ENCODE peak calls at places on chromosomes 6 and 20, in six cellular contexts. M is A549, E is HepG2, H is suprapubic skin, I is ascending aorta, P is uterus. S is an unnamed sample.

GRCh38 chr6:21738180-21739094 is 144.9 kb downstream of the SOX4 start:
- DNase-seq in M (peak), E (no peak), H (no peak), I (no peak), P (no peak), S (no peak)

GRCh38 chr6:126077810-126078791 is 91.8 kb downstream of the TRMT11 start:
- DNase-seq in M (no peak), E (no peak), H (no peak), I (peak), P (peak), S (no peak)

GRCh38 chr20:51541189-51542032 is 1.1 kb downstream of the NFATC2 start:
- DNase-seq in M (no peak), E (peak), H (peak), I (peak), P (peak), S (no peak)

GRCh38 chr20:29301624-29302259 is 1955.7 kb upstream of the DEFB115 start:
- DNase-seq in M (no peak), E (no peak), H (no peak), I (no peak), P (no peak), S (no peak)

GRCh38 chr6:37049990-37050853 is 44.8 kb downstream of the FGD2 start:
- DNase-seq in M (no peak), E (no peak), H (no peak), I (peak), P (no peak), S (no peak)

GRCh38 chr20:23446505-23446904 is 6.2 kb downstream of the CST11 start:
- DNase-seq in M (peak), E (peak), H (no peak), I (no peak), P (peak), S (no peak)

GRCh38 chr20:33053291-33054106 is at the start of gene BPIFB3:
- DNase-seq in M (no peak), E (no peak), H (no peak), I (no peak), P (no peak), S (no peak)

GRCh38 chr20:9615766-9616454 is 101.5 kb downstream of the LAMP5 start:
- DNase-seq in M (no peak), E (no peak), H (no peak), I (no peak), P (no peak), S (peak)

GRCh38 chr20:35560105-35560511 is 18.2 kb downstream of the ERGIC3 start:
- DNase-seq in M (no peak), E (no peak), H (no peak), I (no peak), P (no peak), S (no peak)

GRCh38 chr6:16276991-16277981 is 38.9 kb downstream of the GMPR start:
- DNase-seq in M (peak), E (peak), H (no peak), I (peak), P (peak), S (no peak)

GRCh38 chr6:134287863-134288537 is 29.9 kb downstream of the SGK1 start:
- DNase-seq in M (no peak), E (no peak), H (no peak), I (no peak), P (no peak), S (no peak)

GRCh38 chr6:11279213-11279780 is 46.8 kb upstream of the NEDD9 start:
- DNase-seq in M (no peak), E (no peak), H (no peak), I (peak), P (peak), S (no peak)

GRCh38 chr6:55276745-55277627 is 50.3 kb upstream of the GFRAL start:
- DNase-seq in M (peak), E (peak), H (no peak), I (no peak), P (peak), S (no peak)

GRCh38 chr6:91667596-91667995 is 1080.7 kb upstream of the MAP3K7 start:
- DNase-seq in M (no peak), E (no peak), H (no peak), I (no peak), P (no peak), S (no peak)

GRCh38 chr6:137879885-137880430 is 12.9 kb downstream of the TNFAIP3 start:
- DNase-seq in M (no peak), E (no peak), H (no peak), I (no peak), P (no peak), S (no peak)

GRCh38 chr6:137877113-137877512 is 10.1 kb downstream of the TNFAIP3 start:
- DNase-seq in M (no peak), E (no peak), H (no peak), I (no peak), P (no peak), S (no peak)

GRCh38 chr6:137878070-137878809 is 11.2 kb downstream of the TNFAIP3 start:
- DNase-seq in M (no peak), E (no peak), H (no peak), I (no peak), P (no peak), S (no peak)

GRCh38 chr6:137879301-137879700 is 12.2 kb downstream of the TNFAIP3 start:
- DNase-seq in M (no peak), E (no peak), H (no peak), I (no peak), P (no peak), S (no peak)

DNA sequence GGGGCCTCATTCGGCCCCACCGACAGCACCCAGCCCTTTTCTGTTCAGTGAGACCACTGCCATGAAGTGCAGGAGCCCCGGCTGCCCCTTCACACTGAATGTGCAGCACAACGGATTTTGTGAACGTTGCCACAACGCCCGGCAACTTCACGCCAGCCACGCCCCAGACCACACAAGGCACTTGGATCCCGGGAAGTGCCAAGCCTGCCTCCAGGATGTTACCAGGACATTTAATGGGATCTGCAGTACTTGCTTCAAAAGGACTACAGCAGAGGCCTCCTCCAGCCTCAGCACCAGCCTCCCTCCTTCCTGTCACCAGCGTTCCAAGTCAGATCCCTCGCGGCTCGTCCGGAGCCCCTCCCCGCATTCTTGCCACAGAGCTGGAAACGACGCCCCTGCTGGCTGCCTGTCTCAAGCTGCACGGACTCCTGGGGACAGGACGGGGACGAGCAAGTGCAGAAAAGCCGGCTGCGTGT is 11.8 kb downstream of the TNFAIP3 start:
- DNase-seq in M (no peak), E (no peak), H (peak), I (no peak), P (no peak), S (no peak)
- TF ChIP-seq CTCF in M (no peak), E (peak), H (no peak), I (no peak), P (no peak), S (peak)

GRCh38 chr20:47406849-47407682 is 50.6 kb upstream of the ZMYND8 start:
- DNase-seq in M (no peak), E (no peak), H (no peak), I (no peak), P (no peak), S (no peak)
- TF ChIP-seq CTCF in M (no peak), E (no peak), H (no peak), I (no peak), P (no peak), S (no peak)

GRCh38 chr20:44942264-44942973 is 17.8 kb downstream of the TOMM34 start:
- DNase-seq in M (no peak), E (peak), H (no peak), I (no peak), P (no peak), S (no peak)
- TF ChIP-seq CTCF in M (no peak), E (peak), H (no peak), I (no peak), P (no peak), S (no peak)

DNA sequence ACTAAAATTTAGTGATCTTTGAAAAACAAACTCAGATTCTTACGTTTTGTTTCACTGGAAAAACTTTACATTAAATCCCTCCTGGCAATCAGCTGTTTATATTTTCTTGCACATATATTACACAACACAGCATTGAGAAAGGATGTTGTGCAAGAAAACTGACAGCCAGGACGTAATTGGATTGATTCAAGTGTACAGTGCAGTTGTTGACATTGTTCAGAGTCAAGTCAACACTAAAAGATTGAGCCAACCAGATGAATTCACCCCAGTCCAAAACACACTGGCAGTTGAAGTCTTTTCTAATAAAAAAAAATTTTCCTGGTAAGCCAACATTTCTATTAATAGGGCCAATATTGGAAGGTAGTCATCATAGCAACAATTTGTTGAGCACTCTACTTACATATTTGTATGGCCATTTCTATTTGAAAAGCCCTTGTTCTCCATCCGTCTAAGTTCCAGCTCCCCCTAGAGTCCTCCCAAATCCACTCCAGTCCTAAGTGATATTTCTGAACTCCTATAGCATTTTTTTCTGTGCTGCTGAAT is 20.9 kb upstream of the VNN1 start:
- DNase-seq in M (no peak), E (peak), H (no peak), I (no peak), P (no peak), S (no peak)
- TF ChIP-seq CTCF in M (peak), E (peak), H (no peak), I (no peak), P (no peak), S (peak)

DNA sequence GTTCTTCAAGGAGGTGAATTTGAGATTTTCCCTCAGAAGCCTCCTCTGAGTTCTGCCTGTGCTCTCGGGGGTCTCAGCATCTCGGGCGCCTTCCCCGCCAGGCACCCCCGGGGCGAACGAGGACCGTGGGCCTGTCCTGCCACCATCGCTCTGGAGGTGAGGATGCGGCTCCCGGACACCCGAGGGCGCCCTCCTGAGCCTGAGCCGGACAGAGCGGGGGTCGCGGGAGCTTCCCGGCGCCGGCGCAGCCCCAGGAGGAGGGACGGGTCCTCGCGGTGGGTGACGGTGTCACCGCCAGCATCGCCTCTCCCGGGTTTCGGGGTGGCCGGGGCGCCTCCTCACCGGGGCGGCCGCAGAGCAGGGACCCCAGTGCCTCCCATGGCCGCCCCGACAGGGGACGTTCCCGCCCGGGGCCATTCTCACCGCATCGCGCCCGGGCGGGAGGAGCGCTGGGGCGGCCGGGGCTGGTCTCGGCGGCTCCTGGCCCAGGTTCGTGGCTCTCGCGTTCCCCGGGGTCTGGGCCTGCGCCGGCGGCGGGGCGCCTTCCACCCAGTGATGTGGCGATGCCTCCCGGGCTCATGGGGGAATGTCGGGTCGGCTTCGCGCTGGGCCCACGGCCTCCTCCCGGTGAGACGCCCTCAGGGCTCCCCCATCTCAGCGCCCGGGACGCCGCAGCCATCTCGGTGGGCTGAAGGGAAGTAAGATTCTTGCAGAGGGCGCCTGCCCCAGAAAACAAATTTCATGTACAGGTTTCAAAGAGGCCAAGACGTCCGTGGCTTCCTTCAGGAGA is 210.5 kb downstream of the ERMARD start:
- DNase-seq in M (no peak), E (no peak), H (peak), I (peak), P (peak), S (peak)
- TF ChIP-seq CTCF in M (no peak), E (peak), H (no peak), I (peak), P (peak), S (no peak)

GRCh38 chr6:160756021-160756420 is 54.0 kb downstream of the PLG start:
- DNase-seq in M (no peak), E (no peak), H (no peak), I (no peak), P (no peak), S (no peak)

GRCh38 chr6:160750276-160750689 is 48.2 kb downstream of the PLG start:
- DNase-seq in M (no peak), E (peak), H (no peak), I (no peak), P (no peak), S (no peak)

GRCh38 chr6:160756871-160757270 is 54.8 kb downstream of the PLG start:
- DNase-seq in M (no peak), E (no peak), H (no peak), I (no peak), P (no peak), S (no peak)

GRCh38 chr6:160755168-160755567 is 53.1 kb downstream of the PLG start:
- DNase-seq in M (no peak), E (no peak), H (no peak), I (no peak), P (no peak), S (no peak)
- TF ChIP-seq CTCF in M (no peak), E (no peak), H (no peak), I (no peak), P (no peak), S (no peak)

GRCh38 chr6:44093750-44094402 is 33.4 kb downstream of the MRPL14 start:
- DNase-seq in M (no peak), E (no peak), H (no peak), I (no peak), P (no peak), S (peak)
- TF ChIP-seq CTCF in M (no peak), E (no peak), H (no peak), I (no peak), P (no peak), S (no peak)

GRCh38 chr6:115545410-115545986 is 515.2 kb downstream of the FRK start:
- DNase-seq in M (peak), E (peak), H (peak), I (no peak), P (no peak), S (peak)
- TF ChIP-seq CTCF in M (peak), E (peak), H (no peak), I (no peak), P (no peak), S (peak)

DNA sequence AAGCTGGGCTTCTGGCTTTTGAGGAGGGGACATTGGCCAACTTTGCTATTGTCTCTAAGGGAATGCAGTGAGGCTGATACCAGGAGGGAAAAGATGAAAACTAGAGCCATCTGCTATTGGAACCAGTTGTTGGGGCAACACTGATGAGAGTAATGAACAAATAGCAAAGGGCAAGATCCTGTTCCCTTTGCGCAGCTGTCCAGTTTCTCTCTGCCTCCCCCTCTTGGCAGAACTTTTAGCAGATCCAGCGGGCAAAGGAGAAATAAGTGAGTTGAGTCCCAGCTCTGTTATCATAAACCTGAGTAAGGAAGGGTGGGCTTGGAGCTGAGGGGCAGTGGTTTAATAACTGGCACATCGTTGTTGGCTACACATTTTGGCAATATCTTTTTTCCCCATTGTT is 126.8 kb downstream of the AKAP7 start:
- DNase-seq in M (no peak), E (peak), H (no peak), I (no peak), P (no peak), S (no peak)
- TF ChIP-seq CTCF in M (no peak), E (peak), H (no peak), I (no peak), P (no peak), S (no peak)

GRCh38 chr6:44100088-44100550 is 27.1 kb downstream of the MRPL14 start:
- DNase-seq in M (peak), E (peak), H (no peak), I (no peak), P (no peak), S (no peak)
- TF ChIP-seq CTCF in M (peak), E (peak), H (peak), I (no peak), P (peak), S (peak)

S was measured in osteocyte.